ENCODE peak calls at places on chromosomes 2 and 18, in seven cellular contexts. One of them, this sample, is unnamed.

GRCh38 chr2:208783184-208783583 is 376.6 kb downstream of the PTH2R start:
- DNase-seq in GM23248: no peak
- DNase-seq in SK-N-SH: no peak
- DNase-seq in neural progenitor cell: peak; percentile 6
- DNase-seq in GM23338: no peak
- DNase-seq in PC-3: no peak
- DNase-seq in MM.1S: no peak
- DNase-seq in this sample: no peak

GRCh38 chr2:150346806-150347205 is 140.7 kb downstream of the RND3 start:
- DNase-seq in GM23248: no peak
- DNase-seq in SK-N-SH: no peak
- DNase-seq in neural progenitor cell: no peak
- DNase-seq in GM23338: no peak
- DNase-seq in PC-3: no peak
- DNase-seq in MM.1S: no peak
- DNase-seq in this sample: no peak

GRCh38 chr18:78727877-78728276 is 251.7 kb upstream of the SALL3 start:
- DNase-seq in GM23248: no peak
- DNase-seq in SK-N-SH: no peak
- DNase-seq in neural progenitor cell: no peak
- DNase-seq in GM23338: no peak
- DNase-seq in PC-3: no peak
- DNase-seq in MM.1S: no peak
- DNase-seq in this sample: no peak

GRCh38 chr2:58436842-58437241 is 195.7 kb upstream of the FANCL start:
- DNase-seq in GM23248: peak; percentile 15
- DNase-seq in SK-N-SH: no peak
- DNase-seq in neural progenitor cell: no peak
- DNase-seq in GM23338: no peak
- DNase-seq in PC-3: peak; percentile 76
- DNase-seq in MM.1S: no peak
- DNase-seq in this sample: no peak

GRCh38 chr2:15754703-15755099 is 163.0 kb downstream of the DDX1 start:
- DNase-seq in GM23248: no peak
- DNase-seq in SK-N-SH: no peak
- DNase-seq in neural progenitor cell: no peak
- DNase-seq in GM23338: no peak
- DNase-seq in PC-3: no peak
- DNase-seq in MM.1S: no peak
- DNase-seq in this sample: no peak

GRCh38 chr2:193841389-193842150 is 1646.8 kb upstream of the TMEFF2 start:
- DNase-seq in GM23248: peak; percentile 37
- DNase-seq in SK-N-SH: no peak
- DNase-seq in neural progenitor cell: no peak
- DNase-seq in GM23338: no peak
- DNase-seq in PC-3: no peak
- DNase-seq in MM.1S: no peak
- DNase-seq in this sample: no peak

GRCh38 chr2:105184420-105184819 is 57.1 kb upstream of the GPR45 start:
- DNase-seq in GM23248: no peak
- DNase-seq in SK-N-SH: no peak
- DNase-seq in neural progenitor cell: no peak
- DNase-seq in GM23338: no peak
- DNase-seq in PC-3: no peak
- DNase-seq in MM.1S: no peak
- DNase-seq in this sample: no peak

GRCh38 chr2:230668184-230668938 is 44.3 kb upstream of the CAB39 start:
- DNase-seq in GM23248: no peak
- DNase-seq in SK-N-SH: no peak
- DNase-seq in neural progenitor cell: peak; percentile 26
- DNase-seq in GM23338: no peak
- DNase-seq in PC-3: no peak
- DNase-seq in MM.1S: peak; percentile 94
- DNase-seq in this sample: no peak

GRCh38 chr18:3061581-3062416 is 48.9 kb upstream of the LPIN2 start:
- DNase-seq in GM23248: no peak
- DNase-seq in SK-N-SH: no peak
- DNase-seq in neural progenitor cell: no peak
- DNase-seq in GM23338: no peak
- DNase-seq in PC-3: no peak
- DNase-seq in MM.1S: peak; percentile 50
- DNase-seq in this sample: no peak

GRCh38 chr18:36862182-36862581 is 33.3 kb downstream of the KIAA1328 start:
- DNase-seq in GM23248: no peak
- DNase-seq in SK-N-SH: no peak
- DNase-seq in neural progenitor cell: no peak
- DNase-seq in GM23338: no peak
- DNase-seq in PC-3: no peak
- DNase-seq in MM.1S: no peak
- DNase-seq in this sample: no peak

GRCh38 chr2:30255466-30256408 is 24.4 kb downstream of the LBH start:
- DNase-seq in GM23248: no peak
- DNase-seq in SK-N-SH: no peak
- DNase-seq in neural progenitor cell: peak; percentile 43
- DNase-seq in GM23338: no peak
- DNase-seq in PC-3: no peak
- DNase-seq in MM.1S: no peak
- DNase-seq in this sample: no peak

GRCh38 chr2:11876436-11876835 is 130.0 kb downstream of the LPIN1 start:
- DNase-seq in GM23248: no peak
- DNase-seq in SK-N-SH: no peak
- DNase-seq in neural progenitor cell: no peak
- DNase-seq in GM23338: no peak
- DNase-seq in PC-3: no peak
- DNase-seq in MM.1S: no peak
- DNase-seq in this sample: no peak

GRCh38 chr2:45904931-45905642 is 253.6 kb downstream of the PRKCE start:
- DNase-seq in GM23248: peak; percentile 50
- DNase-seq in SK-N-SH: no peak
- DNase-seq in neural progenitor cell: peak; percentile 11
- DNase-seq in GM23338: no peak
- DNase-seq in PC-3: no peak
- DNase-seq in MM.1S: no peak
- DNase-seq in this sample: no peak

GRCh38 chr2:33011406-33011805 is 64.7 kb downstream of the LTBP1 start:
- DNase-seq in GM23248: no peak
- DNase-seq in SK-N-SH: no peak
- DNase-seq in neural progenitor cell: no peak
- DNase-seq in GM23338: no peak
- DNase-seq in PC-3: no peak
- DNase-seq in MM.1S: no peak
- DNase-seq in this sample: no peak

GRCh38 chr2:48315847-48316194 is 214.1 kb upstream of the STON1 start:
- DNase-seq in GM23248: peak; percentile 37
- DNase-seq in SK-N-SH: peak; percentile 39
- DNase-seq in neural progenitor cell: peak; percentile 54
- DNase-seq in GM23338: peak; percentile 62
- DNase-seq in PC-3: peak; percentile 28
- DNase-seq in MM.1S: peak; percentile 49
- DNase-seq in this sample: no peak

GRCh38 chr18:28690836-28691835 is 514.2 kb upstream of the CDH2 start:
- DNase-seq in GM23248: peak; percentile 53
- DNase-seq in SK-N-SH: no peak
- DNase-seq in neural progenitor cell: no peak
- DNase-seq in GM23338: no peak
- DNase-seq in PC-3: peak; percentile 78
- DNase-seq in MM.1S: no peak
- DNase-seq in this sample: no peak

GRCh38 chr2:124018894-124019293 is 6.2 kb upstream of the CNTNAP5 start:
- DNase-seq in GM23248: peak; percentile 1
- DNase-seq in SK-N-SH: peak; percentile 32
- DNase-seq in neural progenitor cell: no peak
- DNase-seq in GM23338: peak; percentile 14
- DNase-seq in PC-3: peak; percentile 36
- DNase-seq in MM.1S: no peak
- DNase-seq in this sample: no peak

GRCh38 chr2:221563601-221564000 is 8.5 kb downstream of the EPHA4 start:
- DNase-seq in GM23248: no peak
- DNase-seq in SK-N-SH: no peak
- DNase-seq in neural progenitor cell: no peak
- DNase-seq in GM23338: no peak
- DNase-seq in PC-3: no peak
- DNase-seq in MM.1S: no peak
- DNase-seq in this sample: no peak

GRCh38 chr18:706438-706837 is 6.0 kb downstream of the ENOSF1 start:
- DNase-seq in GM23248: no peak
- DNase-seq in SK-N-SH: no peak
- DNase-seq in neural progenitor cell: no peak
- DNase-seq in GM23338: no peak
- DNase-seq in PC-3: no peak
- DNase-seq in MM.1S: no peak
- DNase-seq in this sample: no peak

DNA sequence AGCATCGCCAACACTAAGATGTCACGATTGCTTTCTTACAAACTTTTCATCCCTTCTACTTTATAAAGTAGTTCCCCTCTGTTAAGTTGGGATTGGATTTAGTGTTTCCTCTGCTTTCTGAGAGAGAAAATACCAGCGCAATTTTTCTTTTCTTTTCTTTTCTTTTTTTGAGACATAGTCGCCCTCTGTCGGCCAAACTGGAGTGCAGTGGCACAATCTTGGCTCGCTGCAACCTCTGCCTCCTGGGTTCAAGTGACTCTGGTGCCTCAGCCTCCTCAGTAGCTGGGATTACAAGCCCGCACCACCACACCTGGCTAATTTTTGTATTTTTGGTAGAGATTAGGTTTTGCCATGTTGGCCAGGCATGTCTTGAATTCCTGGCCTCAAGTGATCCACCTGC is 9.0 kb downstream of the RELCH start:
- DNase-seq in GM23248: no peak
- DNase-seq in SK-N-SH: no peak
- DNase-seq in neural progenitor cell: no peak
- DNase-seq in GM23338: peak; percentile 60
- DNase-seq in PC-3: no peak
- DNase-seq in MM.1S: no peak
- DNase-seq in this sample: no peak
- H4K20me1 ChIP-seq in GM23248: peaks cover 31% of the 10 kb centered on the region
- H4K20me1 ChIP-seq in SK-N-SH: peaks cover 22% of the 10 kb centered on the region
- H4K20me1 ChIP-seq in neural progenitor cell: peaks cover 26% of the 10 kb centered on the region
- H4K20me1 ChIP-seq in GM23338: peaks cover 18% of the 10 kb centered on the region
- H4K20me1 ChIP-seq in PC-3: peaks cover 6% of the 10 kb centered on the region
- H4K20me1 ChIP-seq in MM.1S: peaks cover 12% of the 10 kb centered on the region
- H4K20me1 ChIP-seq in this sample: no peaks in the 10 kb centered on the region

GRCh38 chr2:218229851-218230250 is 12.9 kb downstream of the ARPC2 start:
- DNase-seq in GM23248: peak; percentile 41
- DNase-seq in SK-N-SH: no peak
- DNase-seq in neural progenitor cell: no peak
- DNase-seq in GM23338: no peak
- DNase-seq in PC-3: peak; percentile 47
- DNase-seq in MM.1S: peak; percentile 64
- DNase-seq in this sample: peak; percentile 58

GRCh38 chr2:218226903-218227302 is 9.9 kb downstream of the ARPC2 start:
- DNase-seq in GM23248: no peak
- DNase-seq in SK-N-SH: no peak
- DNase-seq in neural progenitor cell: no peak
- DNase-seq in GM23338: no peak
- DNase-seq in PC-3: no peak
- DNase-seq in MM.1S: no peak
- DNase-seq in this sample: no peak

GRCh38 chr2:218229239-218229638 is 12.2 kb downstream of the ARPC2 start:
- DNase-seq in GM23248: peak; percentile 84
- DNase-seq in SK-N-SH: no peak
- DNase-seq in neural progenitor cell: no peak
- DNase-seq in GM23338: no peak
- DNase-seq in PC-3: peak; percentile 84
- DNase-seq in MM.1S: peak; percentile 85
- DNase-seq in this sample: peak; percentile 83

GRCh38 chr2:218230882-218231281 is 13.9 kb downstream of the ARPC2 start:
- DNase-seq in GM23248: peak; percentile 65
- DNase-seq in SK-N-SH: peak; percentile 19
- DNase-seq in neural progenitor cell: no peak
- DNase-seq in GM23338: peak; percentile 37
- DNase-seq in PC-3: peak; percentile 51
- DNase-seq in MM.1S: peak; percentile 41
- DNase-seq in this sample: no peak

GRCh38 chr2:218228366-218229092 is 11.5 kb downstream of the ARPC2 start:
- DNase-seq in GM23248: no peak
- DNase-seq in SK-N-SH: no peak
- DNase-seq in neural progenitor cell: no peak
- DNase-seq in GM23338: no peak
- DNase-seq in PC-3: peak; percentile 14
- DNase-seq in MM.1S: no peak
- DNase-seq in this sample: no peak
- H3F3A ChIP-seq in GM23248: peaks cover 84% of the 10 kb centered on the region
- H3F3A ChIP-seq in SK-N-SH: peaks cover 45% of the 10 kb centered on the region
- H3F3A ChIP-seq in neural progenitor cell: no peaks in the 10 kb centered on the region
- H3F3A ChIP-seq in GM23338: no peaks in the 10 kb centered on the region
- H3F3A ChIP-seq in PC-3: peaks cover 17% of the 10 kb centered on the region
- H3F3A ChIP-seq in MM.1S: peaks cover 59% of the 10 kb centered on the region
- H3F3A ChIP-seq in this sample: peaks cover 32% of the 10 kb centered on the region

DNA sequence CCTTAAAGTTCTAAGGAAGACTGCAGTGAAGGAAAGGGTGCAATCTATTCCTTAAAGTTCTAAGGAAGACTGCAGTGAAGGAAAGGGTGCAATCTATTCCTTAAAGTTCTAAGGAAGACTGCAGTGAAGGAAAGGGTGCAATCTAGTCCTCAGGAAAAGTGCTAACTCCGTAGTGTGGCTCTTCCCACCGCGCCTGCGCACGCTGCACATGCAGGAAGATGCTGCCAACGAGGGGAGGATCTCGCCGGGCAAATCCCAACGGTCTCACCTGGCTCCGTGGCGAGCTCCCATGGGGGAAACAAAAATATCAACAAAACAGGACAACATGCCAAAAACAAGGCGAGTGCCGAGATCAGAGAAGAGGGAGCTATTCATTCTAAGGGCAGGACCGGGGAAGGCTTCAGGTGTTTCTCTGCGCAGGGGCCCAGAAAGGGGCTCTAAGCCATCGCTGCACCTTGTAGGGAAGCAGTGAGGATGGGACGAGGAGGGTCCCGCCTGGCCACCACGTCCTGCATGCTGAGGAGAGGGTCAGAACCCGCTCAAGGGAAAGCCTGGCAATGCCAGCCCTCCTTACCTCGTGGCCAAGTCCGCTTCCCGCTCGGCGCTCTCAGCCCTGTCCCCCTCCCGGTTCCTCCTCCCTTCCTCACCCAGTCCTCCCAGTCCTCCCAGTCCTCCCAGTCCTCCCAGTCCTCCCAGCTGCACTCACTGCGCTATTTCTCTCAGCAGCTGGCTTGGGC is 24.5 kb downstream of the TIMM21 start:
- DNase-seq in GM23248: no peak
- DNase-seq in SK-N-SH: no peak
- DNase-seq in neural progenitor cell: no peak
- DNase-seq in GM23338: no peak
- DNase-seq in PC-3: no peak
- DNase-seq in MM.1S: no peak
- DNase-seq in this sample: no peak
- H3K4me2 ChIP-seq in GM23248: no peak overlapping the region
- H3K4me2 ChIP-seq in SK-N-SH: peak overlapping the region; percentile 75
- H3K4me2 ChIP-seq in neural progenitor cell: no peak overlapping the region
- H3K4me2 ChIP-seq in GM23338: no peak overlapping the region
- H3K4me2 ChIP-seq in PC-3: peak overlapping the region; percentile 65
- H3K4me2 ChIP-seq in MM.1S: peak overlapping the region; percentile 49
- H3K4me2 ChIP-seq in this sample: peak overlapping the region; percentile 64

DNA sequence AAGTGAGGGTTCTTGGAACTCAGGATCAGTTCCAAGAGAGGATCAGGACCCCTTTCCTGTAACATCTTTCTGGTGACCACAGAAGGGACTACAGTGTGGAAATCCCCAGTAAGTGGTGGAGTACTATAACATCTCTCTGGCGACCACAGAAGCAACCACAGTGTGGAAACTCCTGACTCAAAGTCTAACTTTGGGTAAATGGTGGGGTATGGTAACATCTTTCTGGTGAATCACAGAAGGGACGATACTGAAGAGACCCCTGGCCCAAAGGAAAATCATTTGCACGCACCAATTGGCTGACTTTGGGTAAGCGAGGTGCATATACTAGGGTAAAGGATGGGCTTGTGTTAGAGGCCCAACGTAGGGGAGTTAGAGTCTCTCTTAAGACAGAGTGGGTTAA is 56.3 kb upstream of the GULP1 start:
- DNase-seq in GM23248: no peak
- DNase-seq in SK-N-SH: no peak
- DNase-seq in neural progenitor cell: no peak
- DNase-seq in GM23338: no peak
- DNase-seq in PC-3: no peak
- DNase-seq in MM.1S: no peak
- DNase-seq in this sample: no peak
- H4K20me1 ChIP-seq in GM23248: no peaks in the 10 kb centered on the region
- H4K20me1 ChIP-seq in SK-N-SH: no peaks in the 10 kb centered on the region
- H4K20me1 ChIP-seq in neural progenitor cell: no peaks in the 10 kb centered on the region
- H4K20me1 ChIP-seq in GM23338: no peaks in the 10 kb centered on the region
- H4K20me1 ChIP-seq in PC-3: no peaks in the 10 kb centered on the region
- H4K20me1 ChIP-seq in MM.1S: no peaks in the 10 kb centered on the region
- H4K20me1 ChIP-seq in this sample: no peaks in the 10 kb centered on the region